ENCODE peak calls at places on chromosomes 6 and 20, in seven cellular contexts. D, V, B, I, H, R and X are unnamed samples.

GRCh38 chr6:168122521-168122920 is 43.5 kb upstream of the FRMD1 start:
- DNase-seq in D (no peak), B (peak), R (no peak), I (no peak), V (no peak), H (no peak), X (no peak)

GRCh38 chr6:12538881-12539357 is 177.6 kb upstream of the PHACTR1 start:
- DNase-seq in R (no peak), I (no peak), B (no peak), H (no peak), D (peak), V (peak), X (peak)

GRCh38 chr20:5719861-5720401 is 30.3 kb upstream of the SHLD1 start:
- DNase-seq in R (no peak), V (peak), H (no peak), I (no peak), D (no peak), B (no peak), X (no peak)

GRCh38 chr20:19692100-19692499 is 66.0 kb upstream of the RIN2 start:
- DNase-seq in V (peak), I (no peak), H (no peak), B (no peak), R (no peak), D (no peak), X (peak)

GRCh38 chr6:27176096-27176495 is 71.4 kb upstream of the PRSS16 start:
- DNase-seq in D (no peak), B (no peak), I (no peak), H (no peak), V (no peak), R (no peak), X (peak)

GRCh38 chr6:121158438-121158837 is 175.8 kb downstream of the TBC1D32 start:
- DNase-seq in B (no peak), V (no peak), H (no peak), D (no peak), R (no peak), I (no peak), X (no peak)

GRCh38 chr20:22679197-22679596 is 94.8 kb upstream of the FOXA2 start:
- DNase-seq in H (no peak), D (no peak), V (no peak), B (no peak), I (no peak), R (no peak), X (no peak)

GRCh38 chr6:3088446-3088845 is 20.2 kb downstream of the RIPK1 start:
- DNase-seq in H (no peak), R (no peak), I (no peak), D (no peak), B (no peak), V (peak), X (peak)

GRCh38 chr6:113405326-113406050 is 451.7 kb upstream of the MARCKS start:
- DNase-seq in H (no peak), R (no peak), D (no peak), I (no peak), V (no peak), B (no peak), X (peak)

GRCh38 chr6:125207956-125208355 is 54.4 kb downstream of the TPD52L1 start:
- DNase-seq in V (no peak), I (no peak), H (no peak), R (no peak), B (no peak), D (no peak), X (no peak)